ENCODE peak calls at places on chromosomes 16 and 17, in four cellular contexts. W is A549, B is K562, T is HepG2. A is an unnamed sample.

GRCh38 chr16:47834485-47835024 is 321.2 kb downstream of the ABCC12 start:
- DNase-seq in W (no peak), B (no peak), T (no peak), A (no peak)

GRCh38 chr17:56230660-56231059 is 77.4 kb downstream of the ANKFN1 start:
- DNase-seq in W (no peak), B (no peak), T (no peak), A (no peak)

GRCh38 chr16:57355898-57356414 is 2.6 kb upstream of the CCL22 start:
- DNase-seq in W (no peak), B (no peak), T (no peak), A (no peak)

GRCh38 chr16:55471448-55472097 is 7.4 kb upstream of the MMP2 start:
- DNase-seq in W (peak), B (no peak), T (no peak), A (peak)

GRCh38 chr16:28534542-28535373 is 4.0 kb downstream of the NUPR1 start:
- DNase-seq in W (no peak), B (no peak), T (no peak), A (no peak)

GRCh38 chr17:39195568-39196160 is 1.8 kb downstream of the CACNB1 start:
- DNase-seq in W (no peak), B (no peak), T (no peak), A (no peak)

GRCh38 chr17:55609737-55610201 is 98.5 kb upstream of the SMIM36 start:
- DNase-seq in W (no peak), B (no peak), T (no peak), A (no peak)

GRCh38 chr16:4801962-4802658 is at the start of gene ROGDI:
- DNase-seq in W (peak), B (peak), T (peak), A (peak)

GRCh38 chr16:165218-165538 is 600 bp upstream of the HBM start:
- DNase-seq in W (no peak), B (peak), T (no peak), A (no peak)

GRCh38 chr17:81387235-81388060 is 7.8 kb upstream of the BAHCC1 start:
- DNase-seq in W (no peak), B (no peak), T (no peak), A (peak)

GRCh38 chr16:4780235-4780634 is 7.9 kb downstream of the SEPTIN12 start:
- DNase-seq in W (peak), B (no peak), T (no peak), A (no peak)

GRCh38 chr16:84120023-84120422 is 3.3 kb upstream of the MBTPS1 start:
- DNase-seq in W (no peak), B (no peak), T (no peak), A (no peak)

GRCh38 chr16:1785846-1786170 is 3.0 kb downstream of the NUBP2 start:
- DNase-seq in W (no peak), B (no peak), T (no peak), A (no peak)

GRCh38 chr17:42565523-42566214 is 1.2 kb upstream of the MLX start:
- DNase-seq in W (no peak), B (no peak), T (no peak), A (no peak)

GRCh38 chr17:44941712-44942331 is 5.8 kb downstream of the KIF18B start:
- DNase-seq in W (peak), B (no peak), T (no peak), A (no peak)

GRCh38 chr16:65655802-65656201 is 533.9 kb upstream of the CDH11 start:
- DNase-seq in W (no peak), B (no peak), T (no peak), A (no peak)

GRCh38 chr16:87543436-87544191 is 50.8 kb upstream of the ZCCHC14 start:
- DNase-seq in W (no peak), B (no peak), T (no peak), A (no peak)

GRCh38 chr16:79997257-79997656 is 396.7 kb upstream of the MAF start:
- DNase-seq in W (peak), B (peak), T (peak), A (peak)

GRCh38 chr17:32494621-32495346 is 8.0 kb downstream of the CDK5R1 start:
- DNase-seq in W (no peak), B (no peak), T (no peak), A (no peak)

GRCh38 chr16:67780847-67781547 is 25.4 kb downstream of the RANBP10 start:
- DNase-seq in W (no peak), B (peak), T (no peak), A (no peak)

GRCh38 chr16:46900464-46901235 is 16.5 kb downstream of the GPT2 start:
- DNase-seq in W (no peak), B (no peak), T (no peak), A (no peak)

GRCh38 chr16:50246299-50247122 is 19.8 kb upstream of the ADCY7 start:
- DNase-seq in W (no peak), B (no peak), T (no peak), A (no peak)
- TF ChIP-seq MYC in W (no peak), B (no peak), T (no peak), A (no peak)

GRCh38 chr16:85149776-85150175 is 37.5 kb upstream of the CIBAR2 start:
- DNase-seq in W (no peak), B (no peak), T (no peak), A (no peak)

GRCh38 chr16:85151079-85151602 is 38.9 kb upstream of the CIBAR2 start:
- DNase-seq in W (no peak), B (no peak), T (no peak), A (no peak)

GRCh38 chr16:85148959-85149358 is 36.7 kb upstream of the CIBAR2 start:
- DNase-seq in W (peak), B (no peak), T (no peak), A (no peak)

GRCh38 chr16:85151603-85152413 is 39.5 kb upstream of the CIBAR2 start:
- DNase-seq in W (no peak), B (peak), T (no peak), A (peak)

DNA sequence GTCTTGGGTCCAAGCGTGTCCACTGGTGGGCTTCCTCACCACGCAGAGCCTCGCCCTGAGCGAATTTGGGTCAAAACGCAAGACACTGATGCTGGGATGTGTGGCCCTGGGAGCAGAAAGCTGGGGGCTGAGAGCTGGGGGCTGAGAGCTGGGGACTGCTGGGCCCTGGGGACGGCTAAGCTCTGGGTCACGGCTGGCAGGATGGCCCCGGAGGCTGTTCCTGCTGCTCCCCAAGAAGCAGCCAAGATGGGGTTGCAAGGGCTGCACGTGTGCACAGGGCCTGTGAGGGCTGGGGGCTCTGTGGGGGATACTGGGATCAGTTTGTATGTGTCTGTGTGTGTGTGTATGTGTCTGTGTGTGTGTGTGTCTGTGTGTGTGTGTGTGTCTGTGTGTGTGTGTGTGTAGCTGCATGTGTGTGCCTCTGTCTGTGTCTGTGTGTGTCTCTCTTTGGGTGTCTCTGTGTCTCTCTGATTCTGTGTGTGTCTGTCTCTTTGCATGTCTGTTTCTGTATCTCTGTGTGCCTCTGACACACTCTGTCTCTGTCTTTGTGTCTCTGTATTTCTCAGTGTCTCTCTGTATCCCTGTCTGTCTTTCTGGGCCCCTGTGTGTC is 38.2 kb upstream of the CIBAR2 start:
- DNase-seq in W (no peak), B (no peak), T (no peak), A (no peak)
- TF ChIP-seq JUN in W (no peak), B (no peak), T (no peak), A (no peak)

DNA sequence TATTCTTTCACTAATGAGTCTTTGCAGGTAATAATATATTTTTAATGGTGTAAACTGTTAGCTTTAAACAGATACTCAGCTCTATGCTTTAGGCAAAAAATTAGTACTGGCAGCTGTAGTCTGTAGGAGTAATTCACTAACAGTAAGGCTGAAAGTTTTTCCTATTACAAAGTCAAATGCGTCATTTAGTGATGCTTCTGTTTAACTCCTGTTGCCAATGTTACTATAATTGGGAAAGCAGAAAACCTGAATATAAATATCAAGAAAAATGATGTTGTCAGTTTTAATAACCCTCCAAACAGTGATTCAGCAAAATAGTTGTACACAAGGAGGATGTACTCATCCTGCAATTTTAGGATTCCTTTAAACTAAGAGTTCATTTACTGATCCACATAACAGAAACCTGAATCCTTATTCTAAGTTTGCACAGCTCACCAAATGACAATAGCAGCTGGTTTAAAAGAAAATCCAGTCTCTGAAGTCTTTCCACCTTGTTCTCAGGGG is 4.3 kb downstream of the CDR2 start:
- DNase-seq in W (no peak), B (no peak), T (peak), A (peak)
- TF ChIP-seq MAX in W (no peak), B (no peak), T (no peak), A (no peak)

DNA sequence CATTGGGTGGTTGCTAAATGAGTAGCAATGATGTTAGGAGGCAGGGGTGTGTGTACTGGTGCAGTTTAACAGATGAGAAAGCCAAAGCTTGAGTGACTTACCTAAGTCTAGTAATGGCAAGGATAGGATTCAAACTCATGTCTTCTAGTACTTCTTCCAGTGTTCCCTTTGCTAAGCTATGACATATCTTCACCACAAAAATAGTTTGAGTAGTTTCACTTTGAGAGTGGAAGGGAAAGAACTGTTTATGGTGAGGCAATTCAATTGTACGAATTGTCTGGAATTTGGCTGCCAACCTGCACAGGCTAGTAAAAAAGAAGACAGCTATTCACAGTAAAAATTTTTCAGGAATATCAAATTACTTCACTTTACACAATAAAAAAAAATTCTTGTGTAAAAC is 138.0 kb downstream of the NLK start:
- DNase-seq in W (no peak), B (no peak), T (no peak), A (no peak)
- TF ChIP-seq MYC in W (no peak), B (no peak), T (no peak), A (no peak)

DNA sequence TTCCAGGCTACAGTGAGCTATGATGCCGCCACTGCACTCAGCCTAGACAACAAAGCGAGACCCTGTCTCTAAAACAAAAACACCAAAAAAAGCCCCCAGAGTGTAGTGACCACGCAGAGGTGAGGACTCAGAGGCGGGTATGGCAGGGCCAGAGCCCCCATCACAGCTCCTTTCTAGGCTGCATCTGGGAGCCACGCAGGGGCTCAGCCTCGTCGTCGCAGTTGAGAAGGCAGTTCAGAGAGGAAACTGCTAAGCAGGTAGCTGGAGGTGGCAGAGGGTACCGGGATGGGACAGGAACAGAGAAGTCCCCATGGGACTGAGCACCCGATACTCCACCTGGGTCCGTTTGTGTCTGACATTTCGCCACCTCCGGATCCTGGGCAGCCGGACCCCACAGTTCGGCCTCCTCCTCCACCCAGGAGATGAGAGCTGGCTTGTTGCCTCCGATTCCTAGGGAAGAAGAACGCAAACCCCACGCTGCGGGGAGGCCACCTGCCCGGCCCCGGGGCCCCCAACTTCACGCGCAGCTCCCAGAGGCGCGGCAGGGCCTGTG is 701 bp downstream of the ZNF764 start:
- DNase-seq in W (no peak), B (peak), T (no peak), A (no peak)
- TF ChIP-seq JUN in W (no peak), B (no peak), T (no peak), A (no peak)

GRCh38 chr17:10170233-10170632 is 28.2 kb downstream of the GAS7 start:
- DNase-seq in W (no peak), B (no peak), T (no peak), A (no peak)

GRCh38 chr17:10172241-10172741 is 26.1 kb downstream of the GAS7 start:
- DNase-seq in W (no peak), B (no peak), T (no peak), A (no peak)

GRCh38 chr17:10172778-10173177 is 25.6 kb downstream of the GAS7 start:
- DNase-seq in W (no peak), B (no peak), T (no peak), A (no peak)

GRCh38 chr17:10171581-10171981 is 26.8 kb downstream of the GAS7 start:
- DNase-seq in W (no peak), B (no peak), T (no peak), A (no peak)

GRCh38 chr17:10171057-10171456 is 27.3 kb downstream of the GAS7 start:
- DNase-seq in W (no peak), B (no peak), T (no peak), A (no peak)
- TF ChIP-seq MAX in W (no peak), B (no peak), T (no peak), A (no peak)

GRCh38 chr17:41499714-41500113 is 5.7 kb downstream of the KRT13 start:
- DNase-seq in W (no peak), B (no peak), T (no peak), A (no peak)

GRCh38 chr17:41500131-41500911 is 5.1 kb downstream of the KRT13 start:
- DNase-seq in W (peak), B (peak), T (no peak), A (peak)

GRCh38 chr17:41498276-41498675 is 7.1 kb downstream of the KRT13 start:
- DNase-seq in W (no peak), B (no peak), T (no peak), A (no peak)

GRCh38 chr17:41494524-41494923 is 4.8 kb upstream of the KRT36 start:
- DNase-seq in W (no peak), B (no peak), T (peak), A (peak)

DNA sequence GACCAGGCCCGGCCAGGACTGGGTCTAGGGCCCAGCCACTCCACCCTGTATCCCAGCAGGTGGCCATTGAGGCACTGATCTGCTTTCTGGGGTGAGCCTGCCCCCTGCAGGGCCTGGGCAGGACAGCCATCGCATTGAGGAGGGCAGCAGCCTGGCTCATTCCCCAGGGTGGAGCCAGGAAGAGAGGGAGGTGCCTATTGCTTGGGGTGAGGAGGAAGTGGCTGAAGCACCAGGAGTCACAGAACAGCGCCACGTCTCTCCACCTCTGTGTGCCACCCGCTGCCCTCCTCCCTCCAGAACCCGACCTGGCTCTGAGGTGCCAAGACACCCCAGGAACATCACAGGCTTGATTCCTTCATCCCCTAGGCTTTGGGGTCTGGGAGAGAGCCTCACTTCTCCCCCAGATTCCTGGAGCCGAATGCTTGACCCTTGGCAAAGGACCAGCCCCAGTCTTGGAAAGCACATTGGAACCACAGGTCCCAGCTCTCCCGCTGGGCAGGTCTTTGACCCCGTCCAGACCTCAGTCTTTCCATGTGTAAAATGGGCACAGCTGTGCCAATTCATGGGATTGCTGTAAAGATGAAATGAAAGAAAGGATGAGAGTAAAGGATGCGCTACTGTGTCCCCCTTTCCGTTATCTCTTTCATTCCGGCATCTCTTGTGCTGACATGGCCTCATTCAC is 7.2 kb upstream of the KRT36 start:
- DNase-seq in W (peak), B (peak), T (peak), A (peak)
- TF ChIP-seq MYC in W (no peak), B (no peak), T (no peak), A (no peak)